ENCODE peak calls at places on chromosome 2, in nine cellular contexts. One of them, this sample, is unnamed.

GRCh38 chr2:202831241-202831997 is 40.1 kb downstream of the ICA1L start:
- DNase-seq in stimulated activated CD8-positive, alpha-beta memory T cell treated with anti-CD3 and anti-CD28 coated beads, Interleukin-4, amount 100 ng/mL, for 24 hours: peak; percentile 10
- DNase-seq in left lung: no peak
- DNase-seq in cardiac fibroblast: peak; percentile 74
- DNase-seq in esophagus squamous epithelium: no peak
- DNase-seq in GM13977: peak; percentile 59
- DNase-seq in NCI-H510A treated with DMSO at 0.1 percent for 48 hours: peak; percentile 32
- DNase-seq in substantia nigra: no peak
- DNase-seq in transverse colon: peak; percentile 29
- DNase-seq in this sample: no peak

GRCh38 chr2:120691410-120691809 is 44.3 kb upstream of the GLI2 start:
- DNase-seq in substantia nigra: no peak
- DNase-seq in transverse colon: no peak
- DNase-seq in GM13977: no peak
- DNase-seq in left lung: no peak
- DNase-seq in stimulated activated CD8-positive, alpha-beta memory T cell treated with anti-CD3 and anti-CD28 coated beads, Interleukin-4, amount 100 ng/mL, for 24 hours: no peak
- DNase-seq in NCI-H510A treated with DMSO at 0.1 percent for 48 hours: peak; percentile 24
- DNase-seq in cardiac fibroblast: no peak
- DNase-seq in esophagus squamous epithelium: no peak
- DNase-seq in this sample: no peak

GRCh38 chr2:72572501-72572900 is 253.3 kb downstream of the EXOC6B start:
- DNase-seq in transverse colon: no peak
- DNase-seq in esophagus squamous epithelium: no peak
- DNase-seq in stimulated activated CD8-positive, alpha-beta memory T cell treated with anti-CD3 and anti-CD28 coated beads, Interleukin-4, amount 100 ng/mL, for 24 hours: no peak
- DNase-seq in NCI-H510A treated with DMSO at 0.1 percent for 48 hours: no peak
- DNase-seq in left lung: no peak
- DNase-seq in GM13977: no peak
- DNase-seq in cardiac fibroblast: peak; percentile 73
- DNase-seq in substantia nigra: no peak
- DNase-seq in this sample: no peak

GRCh38 chr2:24107336-24107735 is 15.8 kb downstream of the PFN4 start:
- DNase-seq in transverse colon: no peak
- DNase-seq in cardiac fibroblast: no peak
- DNase-seq in GM13977: no peak
- DNase-seq in substantia nigra: no peak
- DNase-seq in NCI-H510A treated with DMSO at 0.1 percent for 48 hours: no peak
- DNase-seq in stimulated activated CD8-positive, alpha-beta memory T cell treated with anti-CD3 and anti-CD28 coated beads, Interleukin-4, amount 100 ng/mL, for 24 hours: no peak
- DNase-seq in left lung: no peak
- DNase-seq in esophagus squamous epithelium: no peak
- DNase-seq in this sample: no peak

GRCh38 chr2:240387669-240388358 is 47.6 kb upstream of the GPC1 start:
- DNase-seq in left lung: peak; percentile 72
- DNase-seq in substantia nigra: no peak
- DNase-seq in stimulated activated CD8-positive, alpha-beta memory T cell treated with anti-CD3 and anti-CD28 coated beads, Interleukin-4, amount 100 ng/mL, for 24 hours: no peak
- DNase-seq in GM13977: no peak
- DNase-seq in NCI-H510A treated with DMSO at 0.1 percent for 48 hours: no peak
- DNase-seq in transverse colon: peak; percentile 48
- DNase-seq in cardiac fibroblast: peak; percentile 94
- DNase-seq in esophagus squamous epithelium: no peak
- DNase-seq in this sample: peak; percentile 61

GRCh38 chr2:144713410-144713809 is 193.5 kb upstream of the ZEB2 start:
- DNase-seq in NCI-H510A treated with DMSO at 0.1 percent for 48 hours: no peak
- DNase-seq in stimulated activated CD8-positive, alpha-beta memory T cell treated with anti-CD3 and anti-CD28 coated beads, Interleukin-4, amount 100 ng/mL, for 24 hours: no peak
- DNase-seq in transverse colon: no peak
- DNase-seq in substantia nigra: no peak
- DNase-seq in esophagus squamous epithelium: no peak
- DNase-seq in GM13977: no peak
- DNase-seq in left lung: no peak
- DNase-seq in cardiac fibroblast: no peak
- DNase-seq in this sample: no peak

GRCh38 chr2:226086190-226086589 is 686.7 kb downstream of the NYAP2 start:
- DNase-seq in left lung: no peak
- DNase-seq in transverse colon: no peak
- DNase-seq in esophagus squamous epithelium: no peak
- DNase-seq in substantia nigra: no peak
- DNase-seq in stimulated activated CD8-positive, alpha-beta memory T cell treated with anti-CD3 and anti-CD28 coated beads, Interleukin-4, amount 100 ng/mL, for 24 hours: no peak
- DNase-seq in cardiac fibroblast: no peak
- DNase-seq in GM13977: no peak
- DNase-seq in NCI-H510A treated with DMSO at 0.1 percent for 48 hours: no peak
- DNase-seq in this sample: no peak

GRCh38 chr2:134132487-134132857 is 121.4 kb upstream of the MGAT5 start:
- DNase-seq in transverse colon: no peak
- DNase-seq in cardiac fibroblast: no peak
- DNase-seq in NCI-H510A treated with DMSO at 0.1 percent for 48 hours: no peak
- DNase-seq in substantia nigra: no peak
- DNase-seq in stimulated activated CD8-positive, alpha-beta memory T cell treated with anti-CD3 and anti-CD28 coated beads, Interleukin-4, amount 100 ng/mL, for 24 hours: no peak
- DNase-seq in esophagus squamous epithelium: no peak
- DNase-seq in left lung: no peak
- DNase-seq in GM13977: no peak
- DNase-seq in this sample: no peak

GRCh38 chr2:30690126-30690561 is 117.1 kb downstream of the CAPN13 start:
- DNase-seq in transverse colon: no peak
- DNase-seq in left lung: no peak
- DNase-seq in NCI-H510A treated with DMSO at 0.1 percent for 48 hours: no peak
- DNase-seq in cardiac fibroblast: no peak
- DNase-seq in GM13977: no peak
- DNase-seq in stimulated activated CD8-positive, alpha-beta memory T cell treated with anti-CD3 and anti-CD28 coated beads, Interleukin-4, amount 100 ng/mL, for 24 hours: no peak
- DNase-seq in esophagus squamous epithelium: no peak
- DNase-seq in substantia nigra: no peak
- DNase-seq in this sample: no peak

GRCh38 chr2:120979398-120979797 is 243.7 kb downstream of the GLI2 start:
- DNase-seq in stimulated activated CD8-positive, alpha-beta memory T cell treated with anti-CD3 and anti-CD28 coated beads, Interleukin-4, amount 100 ng/mL, for 24 hours: no peak
- DNase-seq in cardiac fibroblast: no peak
- DNase-seq in GM13977: no peak
- DNase-seq in substantia nigra: no peak
- DNase-seq in esophagus squamous epithelium: no peak
- DNase-seq in NCI-H510A treated with DMSO at 0.1 percent for 48 hours: no peak
- DNase-seq in transverse colon: no peak
- DNase-seq in left lung: no peak
- DNase-seq in this sample: no peak

GRCh38 chr2:206639636-206640035 is 2.7 kb upstream of the FAM237A start:
- DNase-seq in cardiac fibroblast: no peak
- DNase-seq in NCI-H510A treated with DMSO at 0.1 percent for 48 hours: no peak
- DNase-seq in GM13977: no peak
- DNase-seq in stimulated activated CD8-positive, alpha-beta memory T cell treated with anti-CD3 and anti-CD28 coated beads, Interleukin-4, amount 100 ng/mL, for 24 hours: no peak
- DNase-seq in transverse colon: no peak
- DNase-seq in left lung: no peak
- DNase-seq in esophagus squamous epithelium: no peak
- DNase-seq in substantia nigra: no peak
- DNase-seq in this sample: no peak

GRCh38 chr2:227472265-227473018 is 486 bp downstream of the AGFG1 start:
- DNase-seq in esophagus squamous epithelium: peak; percentile 3
- DNase-seq in cardiac fibroblast: peak; percentile 20
- DNase-seq in stimulated activated CD8-positive, alpha-beta memory T cell treated with anti-CD3 and anti-CD28 coated beads, Interleukin-4, amount 100 ng/mL, for 24 hours: peak; percentile 39
- DNase-seq in transverse colon: peak; percentile 46
- DNase-seq in GM13977: peak; percentile 78
- DNase-seq in left lung: peak; percentile 89
- DNase-seq in NCI-H510A treated with DMSO at 0.1 percent for 48 hours: no peak
- DNase-seq in substantia nigra: no peak
- DNase-seq in this sample: no peak

GRCh38 chr2:28129955-28130695 is 239.6 kb downstream of the BABAM2 start:
- DNase-seq in stimulated activated CD8-positive, alpha-beta memory T cell treated with anti-CD3 and anti-CD28 coated beads, Interleukin-4, amount 100 ng/mL, for 24 hours: no peak
- DNase-seq in transverse colon: no peak
- DNase-seq in esophagus squamous epithelium: no peak
- DNase-seq in cardiac fibroblast: peak; percentile 44
- DNase-seq in GM13977: peak; percentile 11
- DNase-seq in left lung: no peak
- DNase-seq in NCI-H510A treated with DMSO at 0.1 percent for 48 hours: no peak
- DNase-seq in substantia nigra: no peak
- DNase-seq in this sample: no peak

This sample was measured in dorsolateral prefrontal cortex.